ENCODE peak calls at places on chromosomes 11 and 22, in seven cellular contexts. One of them, this sample, is unnamed.

GRCh38 chr11:8533332-8533731 is 60.7 kb downstream of the STK33 start:
- DNase-seq in mesenteric fat pad: no peak
- DNase-seq in naive thymus-derived CD8-positive, alpha-beta T cell: no peak
- DNase-seq in T-cell: no peak
- DNase-seq in astrocyte of the spinal cord: no peak
- DNase-seq in stimulated activated CD4-positive, alpha-beta T cell treated with anti-CD3 and anti-CD28 coated beads, Interleukin-1b, Interleukin-23, amount 100 ng/mL, for 24 hours: no peak
- DNase-seq in naive thymus-derived CD4-positive, alpha-beta T cell: no peak
- DNase-seq in this sample: no peak

GRCh38 chr11:46389450-46390330 is 1.9 kb downstream of the CHRM4 start:
- DNase-seq in astrocyte of the spinal cord: peak; percentile 61
- DNase-seq in stimulated activated CD4-positive, alpha-beta T cell treated with anti-CD3 and anti-CD28 coated beads, Interleukin-1b, Interleukin-23, amount 100 ng/mL, for 24 hours: peak; percentile 36
- DNase-seq in T-cell: no peak
- DNase-seq in mesenteric fat pad: peak; percentile 94
- DNase-seq in naive thymus-derived CD4-positive, alpha-beta T cell: no peak
- DNase-seq in naive thymus-derived CD8-positive, alpha-beta T cell: no peak
- DNase-seq in this sample: peak; percentile 14

GRCh38 chr11:2511421-2512369 is 66.9 kb downstream of the KCNQ1 start:
- DNase-seq in stimulated activated CD4-positive, alpha-beta T cell treated with anti-CD3 and anti-CD28 coated beads, Interleukin-1b, Interleukin-23, amount 100 ng/mL, for 24 hours: no peak
- DNase-seq in T-cell: no peak
- DNase-seq in astrocyte of the spinal cord: no peak
- DNase-seq in naive thymus-derived CD8-positive, alpha-beta T cell: no peak
- DNase-seq in naive thymus-derived CD4-positive, alpha-beta T cell: no peak
- DNase-seq in mesenteric fat pad: peak; percentile 87
- DNase-seq in this sample: no peak

GRCh38 chr11:102287963-102288744 is 29.1 kb upstream of the BIRC3 start:
- DNase-seq in T-cell: no peak
- DNase-seq in mesenteric fat pad: no peak
- DNase-seq in astrocyte of the spinal cord: peak; percentile 77
- DNase-seq in naive thymus-derived CD4-positive, alpha-beta T cell: peak; percentile 73
- DNase-seq in naive thymus-derived CD8-positive, alpha-beta T cell: peak; percentile 37
- DNase-seq in stimulated activated CD4-positive, alpha-beta T cell treated with anti-CD3 and anti-CD28 coated beads, Interleukin-1b, Interleukin-23, amount 100 ng/mL, for 24 hours: no peak
- DNase-seq in this sample: peak; percentile 24

GRCh38 chr11:115464269-115464668 is 39.9 kb downstream of the CADM1 start:
- DNase-seq in stimulated activated CD4-positive, alpha-beta T cell treated with anti-CD3 and anti-CD28 coated beads, Interleukin-1b, Interleukin-23, amount 100 ng/mL, for 24 hours: no peak
- DNase-seq in naive thymus-derived CD4-positive, alpha-beta T cell: no peak
- DNase-seq in astrocyte of the spinal cord: peak; percentile 46
- DNase-seq in T-cell: no peak
- DNase-seq in naive thymus-derived CD8-positive, alpha-beta T cell: no peak
- DNase-seq in mesenteric fat pad: no peak
- DNase-seq in this sample: no peak

GRCh38 chr11:100719362-100719761 is 32.3 kb downstream of the ARHGAP42 start:
- DNase-seq in T-cell: no peak
- DNase-seq in astrocyte of the spinal cord: peak; percentile 74
- DNase-seq in naive thymus-derived CD8-positive, alpha-beta T cell: no peak
- DNase-seq in stimulated activated CD4-positive, alpha-beta T cell treated with anti-CD3 and anti-CD28 coated beads, Interleukin-1b, Interleukin-23, amount 100 ng/mL, for 24 hours: no peak
- DNase-seq in mesenteric fat pad: no peak
- DNase-seq in naive thymus-derived CD4-positive, alpha-beta T cell: no peak
- DNase-seq in this sample: peak; percentile 2

GRCh38 chr11:44008698-44009097 is 39.1 kb upstream of the ACCSL start:
- DNase-seq in astrocyte of the spinal cord: no peak
- DNase-seq in naive thymus-derived CD4-positive, alpha-beta T cell: no peak
- DNase-seq in stimulated activated CD4-positive, alpha-beta T cell treated with anti-CD3 and anti-CD28 coated beads, Interleukin-1b, Interleukin-23, amount 100 ng/mL, for 24 hours: no peak
- DNase-seq in mesenteric fat pad: peak; percentile 45
- DNase-seq in naive thymus-derived CD8-positive, alpha-beta T cell: no peak
- DNase-seq in T-cell: no peak
- DNase-seq in this sample: no peak

GRCh38 chr11:118010738-118011461 is 24.7 kb downstream of the IL10RA start:
- DNase-seq in mesenteric fat pad: no peak
- DNase-seq in naive thymus-derived CD8-positive, alpha-beta T cell: no peak
- DNase-seq in astrocyte of the spinal cord: no peak
- DNase-seq in naive thymus-derived CD4-positive, alpha-beta T cell: no peak
- DNase-seq in T-cell: peak; percentile 22
- DNase-seq in stimulated activated CD4-positive, alpha-beta T cell treated with anti-CD3 and anti-CD28 coated beads, Interleukin-1b, Interleukin-23, amount 100 ng/mL, for 24 hours: no peak
- DNase-seq in this sample: no peak

GRCh38 chr22:29945435-29945834 is 62.5 kb downstream of the MTMR3 start:
- DNase-seq in astrocyte of the spinal cord: no peak
- DNase-seq in naive thymus-derived CD4-positive, alpha-beta T cell: no peak
- DNase-seq in stimulated activated CD4-positive, alpha-beta T cell treated with anti-CD3 and anti-CD28 coated beads, Interleukin-1b, Interleukin-23, amount 100 ng/mL, for 24 hours: no peak
- DNase-seq in naive thymus-derived CD8-positive, alpha-beta T cell: no peak
- DNase-seq in T-cell: no peak
- DNase-seq in mesenteric fat pad: no peak
- DNase-seq in this sample: no peak

GRCh38 chr11:102447941-102448868 is 4.4 kb downstream of the TMEM123 start:
- DNase-seq in naive thymus-derived CD8-positive, alpha-beta T cell: no peak
- DNase-seq in naive thymus-derived CD4-positive, alpha-beta T cell: no peak
- DNase-seq in T-cell: no peak
- DNase-seq in stimulated activated CD4-positive, alpha-beta T cell treated with anti-CD3 and anti-CD28 coated beads, Interleukin-1b, Interleukin-23, amount 100 ng/mL, for 24 hours: no peak
- DNase-seq in mesenteric fat pad: no peak
- DNase-seq in astrocyte of the spinal cord: no peak
- DNase-seq in this sample: no peak

GRCh38 chr11:46149342-46149741 is 28.1 kb upstream of the PHF21A start:
- DNase-seq in astrocyte of the spinal cord: no peak
- DNase-seq in naive thymus-derived CD4-positive, alpha-beta T cell: no peak
- DNase-seq in mesenteric fat pad: no peak
- DNase-seq in stimulated activated CD4-positive, alpha-beta T cell treated with anti-CD3 and anti-CD28 coated beads, Interleukin-1b, Interleukin-23, amount 100 ng/mL, for 24 hours: no peak
- DNase-seq in naive thymus-derived CD8-positive, alpha-beta T cell: no peak
- DNase-seq in T-cell: no peak
- DNase-seq in this sample: no peak

GRCh38 chr11:126586303-126586627 is 230.8 kb downstream of the ST3GAL4 start:
- DNase-seq in naive thymus-derived CD4-positive, alpha-beta T cell: no peak
- DNase-seq in mesenteric fat pad: no peak
- DNase-seq in stimulated activated CD4-positive, alpha-beta T cell treated with anti-CD3 and anti-CD28 coated beads, Interleukin-1b, Interleukin-23, amount 100 ng/mL, for 24 hours: no peak
- DNase-seq in naive thymus-derived CD8-positive, alpha-beta T cell: no peak
- DNase-seq in T-cell: no peak
- DNase-seq in astrocyte of the spinal cord: no peak
- DNase-seq in this sample: no peak

GRCh38 chr11:119906376-119906775 is 177.4 kb upstream of the NECTIN1 start:
- DNase-seq in naive thymus-derived CD8-positive, alpha-beta T cell: no peak
- DNase-seq in mesenteric fat pad: no peak
- DNase-seq in stimulated activated CD4-positive, alpha-beta T cell treated with anti-CD3 and anti-CD28 coated beads, Interleukin-1b, Interleukin-23, amount 100 ng/mL, for 24 hours: no peak
- DNase-seq in T-cell: no peak
- DNase-seq in naive thymus-derived CD4-positive, alpha-beta T cell: no peak
- DNase-seq in astrocyte of the spinal cord: no peak
- DNase-seq in this sample: no peak

GRCh38 chr11:83724704-83725114 is 438.5 kb upstream of the CCDC90B start:
- DNase-seq in naive thymus-derived CD8-positive, alpha-beta T cell: no peak
- DNase-seq in astrocyte of the spinal cord: no peak
- DNase-seq in mesenteric fat pad: no peak
- DNase-seq in naive thymus-derived CD4-positive, alpha-beta T cell: no peak
- DNase-seq in T-cell: no peak
- DNase-seq in stimulated activated CD4-positive, alpha-beta T cell treated with anti-CD3 and anti-CD28 coated beads, Interleukin-1b, Interleukin-23, amount 100 ng/mL, for 24 hours: no peak
- DNase-seq in this sample: no peak

GRCh38 chr11:70111269-70112016 is 33.3 kb downstream of the ANO1 start:
- DNase-seq in astrocyte of the spinal cord: peak; percentile 60
- DNase-seq in T-cell: no peak
- DNase-seq in mesenteric fat pad: no peak
- DNase-seq in naive thymus-derived CD8-positive, alpha-beta T cell: no peak
- DNase-seq in stimulated activated CD4-positive, alpha-beta T cell treated with anti-CD3 and anti-CD28 coated beads, Interleukin-1b, Interleukin-23, amount 100 ng/mL, for 24 hours: no peak
- DNase-seq in naive thymus-derived CD4-positive, alpha-beta T cell: no peak
- DNase-seq in this sample: no peak

GRCh38 chr22:23716811-23717801 is 26.3 kb downstream of the RGL4 start:
- DNase-seq in T-cell: peak; percentile 63
- DNase-seq in stimulated activated CD4-positive, alpha-beta T cell treated with anti-CD3 and anti-CD28 coated beads, Interleukin-1b, Interleukin-23, amount 100 ng/mL, for 24 hours: peak; percentile 67
- DNase-seq in naive thymus-derived CD4-positive, alpha-beta T cell: peak; percentile 82
- DNase-seq in mesenteric fat pad: peak; percentile 95
- DNase-seq in astrocyte of the spinal cord: peak; percentile 90
- DNase-seq in naive thymus-derived CD8-positive, alpha-beta T cell: peak; percentile 81
- DNase-seq in this sample: peak; percentile 86

GRCh38 chr11:71336176-71336995 is 84.0 kb upstream of the SHANK2 start:
- DNase-seq in naive thymus-derived CD8-positive, alpha-beta T cell: no peak
- DNase-seq in naive thymus-derived CD4-positive, alpha-beta T cell: no peak
- DNase-seq in T-cell: no peak
- DNase-seq in astrocyte of the spinal cord: no peak
- DNase-seq in stimulated activated CD4-positive, alpha-beta T cell treated with anti-CD3 and anti-CD28 coated beads, Interleukin-1b, Interleukin-23, amount 100 ng/mL, for 24 hours: no peak
- DNase-seq in mesenteric fat pad: peak; percentile 77
- DNase-seq in this sample: no peak

This sample was measured in caudate nucleus.